ENCODE peak calls at places on chromosomes 12 and 14, in eight cellular contexts. B is tibial artery; G is adipocyte; T is neural crest cell; H is non-pigmented ciliary epithelial cell; Y is adrenal gland; L is neural progenitor cell; Q is activated CD4-positive, alpha-beta memory T cell treated with anti-CD3 and anti-CD28 coated beads, Interleukin-2, amount 10 ng/mL, durations not matched to agents 7 days and 5 days. I is an unnamed sample.
A peak's percentile ranks its signal among the peaks of the same experiment; 100 is the strongest.

GRCh38 chr12:98416845-98417244 is 98.5 kb upstream of the TMPO start:
- DNase-seq in G (peak; percentile 45), L (no peak), Y (no peak), T (no peak), B (no peak), H (no peak), Q (no peak), I (no peak)

GRCh38 chr12:67943295-67943892 is 45.9 kb upstream of the IFNG-AS1 start:
- DNase-seq in T (peak; percentile 66), Y (peak; percentile 66), L (peak; percentile 80), Q (peak; percentile 59), H (peak; percentile 35), B (no peak), G (peak; percentile 90), I (peak; percentile 53)

GRCh38 chr14:76917759-76918175 is 91.6 kb downstream of the LRRC74A start:
- DNase-seq in G (no peak), L (no peak), Y (peak; percentile 93), B (peak; percentile 90), T (no peak), Q (no peak), H (no peak), I (no peak)

GRCh38 chr14:24307575-24308341 is at the start of gene CIDEB:
- DNase-seq in H (no peak), T (peak; percentile 71), L (peak; percentile 66), B (no peak), Q (peak; percentile 65), Y (peak; percentile 69), G (peak; percentile 84), I (peak; percentile 40)

GRCh38 chr12:122399592-122400373 is 22.7 kb downstream of the CLIP1 start:
- DNase-seq in Q (peak; percentile 59), G (peak; percentile 94), L (peak; percentile 81), T (peak; percentile 22), Y (peak; percentile 89), H (peak; percentile 85), B (peak; percentile 95), I (peak; percentile 39)

GRCh38 chr14:97458302-97459137 is 661.3 kb downstream of the VRK1 start:
- DNase-seq in B (no peak), Q (peak; percentile 87), G (no peak), H (no peak), T (peak; percentile 32), Y (peak; percentile 17), L (peak; percentile 57), I (peak; percentile 84)

GRCh38 chr12:2783936-2784600 is 10.7 kb upstream of the FKBP4 start:
- DNase-seq in H (no peak), L (peak; percentile 80), Q (peak; percentile 44), Y (peak; percentile 51), G (peak; percentile 77), B (no peak), T (peak; percentile 69), I (peak; percentile 52)

GRCh38 chr14:99774526-99775307 is 18.5 kb upstream of the EML1 start:
- DNase-seq in H (no peak), G (no peak), Q (no peak), L (no peak), Y (peak; percentile 72), B (no peak), T (no peak), I (no peak)

GRCh38 chr12:12645485-12645884 is 33.8 kb downstream of the CREBL2 start:
- DNase-seq in T (no peak), H (no peak), Y (no peak), B (no peak), G (peak; percentile 53), L (peak; percentile 55), Q (peak; percentile 35), I (peak; percentile 41)